ENCODE peak calls at places on chromosomes 16 and 17, in five cellular contexts. R, O, Z, P and U are unnamed samples.

GRCh38 chr16:31458073-31458834 is 1.0 kb upstream of the ARMC5 start:
- DNase-seq in Z (peak), O (no peak), P (peak), R (peak), U (peak)

GRCh38 chr16:81431554-81432353 is 12.9 kb upstream of the CMIP start:
- DNase-seq in P (peak), O (no peak), R (no peak), Z (no peak), U (peak)

GRCh38 chr16:86034421-86034919 is 135.5 kb downstream of the IRF8 start:
- DNase-seq in R (no peak), Z (no peak), P (no peak), O (no peak), U (no peak)

GRCh38 chr16:81715358-81716196 is 63.5 kb upstream of the PLCG2 start:
- DNase-seq in O (no peak), R (peak), Z (no peak), P (no peak), U (no peak)

GRCh38 chr16:6081320-6081976 is 983.9 kb upstream of the EEF2KMT start:
- DNase-seq in Z (no peak), P (no peak), R (no peak), O (no peak), U (no peak)

GRCh38 chr17:144936-145670 is 7.7 kb downstream of the SCGB1C2 start:
- DNase-seq in R (no peak), P (no peak), O (no peak), Z (no peak), U (no peak)

GRCh38 chr17:80169784-80170500 is at the start of gene CARD14:
- DNase-seq in O (no peak), R (no peak), Z (peak), P (no peak), U (no peak)

GRCh38 chr17:72487731-72488325 is 367.0 kb downstream of the SOX9 start:
- DNase-seq in Z (no peak), O (no peak), P (no peak), R (no peak), U (no peak)

GRCh38 chr17:35554668-35555067 is 6.0 kb downstream of the SLFN14 start:
- DNase-seq in O (no peak), R (no peak), Z (no peak), P (no peak), U (no peak)

GRCh38 chr17:73262676-73263642 is 1.3 kb upstream of the CPSF4L start:
- DNase-seq in P (no peak), R (no peak), Z (no peak), O (no peak), U (no peak)

GRCh38 chr17:45271603-45272002 is 9.7 kb upstream of the SPATA32 start:
- DNase-seq in R (no peak), O (no peak), P (no peak), Z (no peak), U (no peak)

GRCh38 chr17:9645858-9646555 is 690 bp downstream of the USP43 start:
- DNase-seq in R (no peak), P (peak), Z (peak), O (no peak), U (no peak)

GRCh38 chr17:50637829-50638571 is 3.3 kb downstream of the ABCC3 start:
- DNase-seq in R (no peak), P (no peak), Z (no peak), O (no peak), U (no peak)

GRCh38 chr16:52827456-52827855 is 225.2 kb downstream of the CHD9NB start:
- DNase-seq in R (no peak), P (no peak), Z (no peak), O (no peak), U (no peak)

GRCh38 chr17:80956321-80957190 is 35.1 kb upstream of the CHMP6 start:
- DNase-seq in R (no peak), O (no peak), P (no peak), Z (no peak), U (no peak)